ENCODE peak calls at places on chromosomes 12 and 14, in ten cellular contexts. M is sigmoid colon; A is lung; Y is CD8-positive, alpha-beta T cell; T is natural killer cell; H is foreskin fibroblast; O is CD4-positive, alpha-beta T cell; E is progenitor cell of endocrine pancreas; R is transverse colon; U is A549. F is an unnamed sample.

GRCh38 chr12:45933504-45933903 is 56.9 kb downstream of the SCAF11 start:
- DNase-seq in R (no peak), Y (no peak), H (no peak), U (no peak), O (no peak), M (no peak), T (no peak), A (no peak), E (no peak), F (no peak)

GRCh38 chr14:26125039-26125438 is 472.8 kb downstream of the NOVA1 start:
- DNase-seq in A (no peak), M (no peak), H (no peak), R (no peak), T (no peak), U (no peak), E (no peak), Y (no peak), O (no peak), F (no peak)

GRCh38 chr12:65823481-65824313 is 586 bp upstream of the HMGA2 start:
- DNase-seq in R (peak), O (no peak), U (peak), T (peak), Y (no peak), A (no peak), E (peak), H (peak), M (peak), F (no peak)

GRCh38 chr12:86712425-86712843 is 456.2 kb upstream of the MGAT4C start:
- DNase-seq in O (no peak), H (peak), A (no peak), T (no peak), M (no peak), U (peak), E (no peak), Y (no peak), R (no peak), F (no peak)

GRCh38 chr14:67413806-67414769 is 2.1 kb upstream of the PLEK2 start:
- DNase-seq in U (peak), O (no peak), T (no peak), H (peak), A (no peak), Y (peak), E (no peak), R (no peak), M (peak), F (no peak)

GRCh38 chr14:100896369-100897060 is 7.0 kb downstream of the RTL1 start:
- DNase-seq in Y (no peak), T (no peak), U (no peak), O (no peak), R (no peak), H (no peak), E (no peak), M (peak), A (no peak), F (no peak)

GRCh38 chr14:61460853-61461611 is 139.7 kb downstream of the PRKCH start:
- DNase-seq in R (no peak), Y (peak), O (peak), T (no peak), U (no peak), E (no peak), A (no peak), H (peak), M (no peak), F (no peak)

GRCh38 chr12:5745251-5745888 is 199.7 kb downstream of the ANO2 start:
- DNase-seq in M (no peak), R (peak), E (peak), A (peak), H (peak), U (peak), T (peak), Y (peak), O (peak), F (no peak)

GRCh38 chr12:102408487-102409297 is 71.7 kb downstream of the IGF1 start:
- DNase-seq in A (no peak), O (no peak), U (no peak), T (no peak), E (no peak), Y (no peak), M (no peak), H (no peak), R (no peak), F (no peak)

GRCh38 chr12:60308366-60309000 is 712.7 kb downstream of the SLC16A7 start:
- DNase-seq in O (no peak), A (no peak), U (no peak), R (no peak), Y (no peak), T (no peak), E (no peak), H (no peak), M (no peak), F (no peak)

GRCh38 chr12:7019043-7019569 is 830 bp upstream of the LPCAT3 start:
- DNase-seq in M (no peak), Y (no peak), U (no peak), R (no peak), O (no peak), T (no peak), A (no peak), H (peak), E (no peak), F (no peak)

GRCh38 chr14:51650721-51651387 is 856 bp upstream of the FRMD6 start:
- DNase-seq in A (no peak), T (no peak), R (peak), U (peak), E (peak), O (no peak), Y (no peak), M (peak), H (peak), F (no peak)

GRCh38 chr14:22184157-22185025 is 404.6 kb downstream of the DAD1 start:
- DNase-seq in E (no peak), U (no peak), Y (no peak), H (no peak), R (no peak), T (no peak), A (no peak), M (no peak), O (no peak), F (no peak)

GRCh38 chr14:103104654-103105511 is 10.4 kb downstream of the EXOC3L4 start:
- DNase-seq in Y (peak), O (peak), M (no peak), A (peak), H (peak), T (peak), R (peak), U (peak), E (peak), F (peak)

GRCh38 chr12:19941096-19941495 is 427.2 kb upstream of the PDE3A start:
- DNase-seq in E (no peak), U (no peak), M (no peak), T (no peak), Y (no peak), H (no peak), A (no peak), R (no peak), O (no peak), F (no peak)

GRCh38 chr12:48917857-48918537 is 7.3 kb downstream of the FKBP11 start:
- DNase-seq in R (peak), A (no peak), M (no peak), Y (peak), U (no peak), O (peak), H (peak), T (no peak), E (no peak), F (no peak)

DNA sequence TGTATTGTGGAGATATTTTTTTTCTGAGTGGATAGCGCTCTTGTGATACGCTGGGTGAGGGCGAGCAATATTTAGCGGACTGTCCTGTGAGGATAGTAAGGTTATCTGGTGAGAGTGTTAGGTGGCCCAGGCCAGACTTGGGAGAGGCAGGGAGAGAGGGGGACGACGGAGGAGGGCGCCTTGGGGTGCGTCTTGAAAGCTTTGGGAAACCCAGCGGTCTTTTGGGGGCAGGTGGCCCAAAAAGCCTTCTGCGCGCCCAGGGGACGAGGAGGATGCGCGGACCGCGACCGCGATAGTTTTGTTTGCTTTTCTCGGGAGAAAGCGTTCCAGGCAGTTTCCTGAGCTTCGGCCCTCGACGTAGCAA is 512 bp upstream of the BICD1 start:
- DNase-seq in A (no peak), R (no peak), E (no peak), O (no peak), T (no peak), H (no peak), U (no peak), M (no peak), Y (no peak), F (no peak)
- TF ChIP-seq CTCF in A (no peak), R (no peak), E (no peak), O (no peak), T (no peak), H (no peak), U (no peak), M (no peak), Y (no peak), F (no peak)

DNA sequence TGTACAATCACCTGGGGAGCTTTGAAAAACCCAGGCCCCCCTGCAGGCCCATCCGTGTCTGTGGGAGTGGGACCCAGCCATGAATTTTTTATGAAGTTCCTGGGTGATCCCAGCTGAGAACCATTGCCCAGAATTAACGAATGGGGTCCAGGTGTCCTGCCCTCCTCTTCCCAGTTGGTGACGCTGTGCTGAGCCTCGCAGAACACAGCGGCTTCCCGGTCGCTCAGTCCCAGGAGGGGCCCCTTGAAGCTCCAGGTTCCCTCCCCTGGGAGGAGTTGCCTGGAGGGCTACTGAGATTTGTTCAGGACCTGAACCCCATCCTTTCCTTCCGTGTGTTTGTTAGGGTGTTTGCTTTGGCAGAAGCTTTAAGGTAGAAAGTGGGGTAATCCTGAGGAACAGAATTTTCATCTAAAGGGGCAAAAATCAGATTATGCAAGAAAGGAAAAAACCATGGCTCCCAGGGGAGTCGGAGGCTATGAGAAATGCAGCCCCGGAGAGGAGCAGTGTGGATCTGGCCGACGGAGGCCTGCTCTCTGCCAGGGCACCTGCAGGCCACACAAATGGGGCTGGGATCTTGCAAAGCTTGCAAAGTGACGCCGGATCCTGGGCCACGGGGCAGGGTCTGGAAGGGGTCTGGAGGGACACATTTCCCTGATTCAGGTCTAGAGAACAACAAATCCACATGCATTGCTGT is 164.7 kb upstream of the PRMT8 start:
- DNase-seq in R (no peak), U (no peak), E (no peak), M (no peak), A (no peak), H (no peak), T (no peak), O (no peak), Y (no peak), F (no peak)
- TF ChIP-seq CTCF in R (no peak), U (no peak), E (peak), M (no peak), A (no peak), H (no peak), T (no peak), O (no peak), Y (no peak), F (no peak)

DNA sequence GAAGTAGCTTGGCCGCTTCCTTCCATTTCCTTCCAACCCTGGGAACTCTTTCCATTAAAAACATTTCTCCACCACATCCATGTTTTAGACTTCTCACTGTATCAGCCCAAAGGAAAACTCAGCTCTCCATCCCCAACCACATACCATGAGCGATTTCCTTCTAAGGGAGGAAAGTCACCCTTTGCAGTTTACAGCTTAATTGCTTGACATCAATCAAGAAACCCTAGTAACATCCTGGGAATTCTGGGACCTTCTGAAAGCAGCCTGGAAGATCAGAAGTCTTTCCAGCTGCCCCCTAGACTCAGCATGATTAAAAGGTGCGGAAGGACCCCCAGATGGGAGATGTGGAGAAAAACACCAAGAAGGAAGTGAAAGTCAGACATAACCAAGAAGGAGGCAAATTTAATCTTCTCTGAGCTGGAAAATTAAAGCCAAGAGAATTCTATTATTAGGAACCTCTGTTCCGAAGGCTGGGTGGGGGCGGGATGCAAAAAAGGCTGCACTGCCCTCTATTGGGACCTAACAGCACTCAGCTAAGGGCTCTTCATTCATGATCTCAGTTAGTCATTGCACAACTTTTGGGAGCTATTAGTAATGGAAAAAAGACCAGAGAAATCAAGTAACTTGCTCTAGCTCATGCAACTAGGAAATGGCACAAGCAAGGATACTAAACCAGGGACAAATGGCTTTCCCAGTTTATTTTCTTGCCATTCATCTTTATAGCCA is 73.2 kb upstream of the PLXNC1 start:
- DNase-seq in E (no peak), H (peak), O (no peak), T (no peak), R (peak), U (peak), Y (no peak), M (peak), A (peak), F (no peak)
- TF ChIP-seq CTCF in E (peak), H (peak), O (peak), T (no peak), R (peak), U (peak), Y (peak), M (peak), A (peak), F (no peak)

GRCh38 chr12:92603741-92604432 is 98.9 kb upstream of the PLEKHG7 start:
- DNase-seq in E (no peak), A (no peak), O (no peak), M (no peak), Y (no peak), H (peak), U (peak), T (no peak), R (no peak), F (no peak)
- TF ChIP-seq CTCF in E (peak), A (no peak), O (no peak), M (no peak), Y (no peak), H (no peak), U (peak), T (no peak), R (no peak), F (no peak)

GRCh38 chr12:43676183-43676813 is 82.3 kb downstream of the PUS7L start:
- DNase-seq in U (peak), Y (no peak), E (no peak), O (no peak), M (no peak), T (no peak), H (peak), A (no peak), R (no peak), F (no peak)
- TF ChIP-seq CTCF in U (peak), Y (peak), E (peak), O (no peak), M (no peak), T (no peak), H (peak), A (no peak), R (peak), F (no peak)

DNA sequence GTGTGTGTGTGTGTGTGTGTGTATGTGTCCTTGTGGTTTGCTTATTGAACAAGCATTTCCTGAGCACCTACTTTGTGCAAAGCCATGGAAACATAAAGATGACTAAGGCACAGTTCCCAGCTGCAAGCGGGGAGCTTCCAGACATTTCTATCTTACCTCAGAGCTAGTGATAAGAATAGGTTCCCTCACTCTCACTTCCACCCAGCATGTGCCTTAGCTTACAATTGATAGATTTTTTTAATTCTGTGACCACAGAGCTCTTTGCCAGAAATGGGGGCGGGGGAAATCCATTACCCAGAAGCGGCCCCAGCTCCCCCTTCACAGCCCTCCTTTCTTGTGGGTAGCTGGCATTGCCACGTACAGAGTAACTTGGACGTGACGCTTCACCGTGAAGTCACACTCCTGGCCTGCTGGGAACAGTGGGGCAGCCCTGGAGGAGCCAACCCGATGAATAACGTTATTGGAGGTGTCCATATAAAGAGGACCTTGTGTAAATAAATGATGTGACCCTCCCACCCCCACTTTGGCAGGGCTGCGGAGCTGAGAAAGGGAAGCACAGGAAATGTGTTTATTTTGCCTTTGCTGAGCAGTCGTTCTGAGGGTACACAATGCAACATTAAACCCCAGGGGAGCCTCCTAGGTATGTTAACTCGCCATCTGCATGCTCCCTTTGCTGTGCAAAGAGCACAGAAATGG is 238.9 kb downstream of the CHST11 start:
- DNase-seq in R (peak), U (no peak), T (peak), M (no peak), H (peak), A (no peak), Y (peak), O (peak), E (no peak), F (peak)
- TF ChIP-seq CTCF in R (no peak), U (no peak), T (no peak), M (no peak), H (no peak), A (no peak), Y (no peak), O (no peak), E (no peak), F (no peak)

GRCh38 chr12:25250744-25251730 is at the start of gene KRAS:
- DNase-seq in A (peak), H (peak), M (peak), R (peak), Y (peak), O (peak), U (peak), T (peak), E (peak), F (peak)

GRCh38 chr12:25251749-25252148 is 1.0 kb upstream of the KRAS start:
- DNase-seq in E (no peak), A (no peak), M (no peak), R (no peak), T (no peak), U (no peak), H (peak), Y (no peak), O (no peak), F (no peak)

GRCh38 chr12:25248137-25248536 is 2.6 kb downstream of the KRAS start:
- DNase-seq in O (no peak), E (no peak), H (no peak), Y (no peak), M (no peak), A (no peak), T (no peak), R (no peak), U (no peak), F (no peak)

GRCh38 chr12:25249951-25250738 is 584 bp downstream of the KRAS start:
- DNase-seq in H (peak), T (peak), E (peak), A (peak), O (peak), M (peak), U (peak), Y (peak), R (peak), F (peak)

GRCh38 chr12:25248732-25249131 is 2.0 kb downstream of the KRAS start:
- DNase-seq in U (no peak), M (no peak), O (no peak), R (no peak), A (no peak), T (no peak), H (no peak), Y (no peak), E (no peak), F (no peak)
- TF ChIP-seq CTCF in U (no peak), M (no peak), O (no peak), R (no peak), A (no peak), T (no peak), H (no peak), Y (no peak), E (no peak), F (no peak)

GRCh38 chr12:55659486-55660385 is 23.0 kb downstream of the OR10P1 start:
- DNase-seq in A (no peak), O (no peak), H (peak), T (no peak), Y (no peak), U (peak), E (no peak), M (peak), R (peak), F (no peak)
- TF ChIP-seq CTCF in A (no peak), O (no peak), H (peak), T (no peak), Y (no peak), U (peak), E (peak), M (no peak), R (peak), F (no peak)

GRCh38 chr12:74906224-74906623 is 303.4 kb downstream of the KCNC2 start:
- DNase-seq in A (no peak), E (no peak), T (no peak), U (peak), M (no peak), O (no peak), Y (no peak), R (no peak), H (no peak), F (no peak)

GRCh38 chr12:74900232-74900631 is 309.4 kb downstream of the KCNC2 start:
- DNase-seq in A (no peak), M (no peak), H (no peak), T (no peak), Y (no peak), O (no peak), U (no peak), E (no peak), R (no peak), F (no peak)

GRCh38 chr12:74899031-74899829 is 310.4 kb downstream of the KCNC2 start:
- DNase-seq in O (no peak), M (no peak), U (no peak), A (no peak), T (no peak), R (no peak), Y (no peak), H (no peak), E (no peak), F (no peak)

GRCh38 chr12:74897425-74898211 is 312.0 kb downstream of the KCNC2 start:
- DNase-seq in A (no peak), Y (no peak), U (no peak), R (no peak), E (no peak), T (no peak), H (no peak), O (no peak), M (no peak), F (no peak)

GRCh38 chr12:74903522-74903921 is 306.1 kb downstream of the KCNC2 start:
- DNase-seq in E (no peak), T (no peak), H (no peak), M (no peak), Y (no peak), O (no peak), A (no peak), R (no peak), U (peak), F (no peak)
- TF ChIP-seq CTCF in E (peak), T (no peak), H (peak), M (no peak), Y (no peak), O (no peak), A (no peak), R (no peak), U (peak), F (no peak)

F was measured in activated B cell treated with CpG ODN at 0.5 μM for 24 hours.